ENCODE peak calls at places on chromosomes 13 and 19, in eight cellular contexts. C, Z, T, B, U, A, I and X are unnamed samples.

GRCh38 chr19:48698046-48698445 is 2.3 kb downstream of the FUT2 start:
- DNase-seq in C (no peak), U (peak; percentile 81), T (no peak), B (no peak), I (peak; percentile 44), Z (peak; percentile 42), A (peak; percentile 61), X (peak; percentile 53)

GRCh38 chr19:10122066-10122465 is 2.4 kb upstream of the EIF3G start:
- DNase-seq in Z (no peak), A (peak; percentile 63), T (no peak), U (peak; percentile 60), C (no peak), I (no peak), B (no peak), X (no peak)

GRCh38 chr13:112761701-112762689 is 72.2 kb downstream of the ATP11A start:
- DNase-seq in Z (no peak), I (no peak), T (no peak), A (no peak), B (no peak), C (no peak), U (no peak), X (no peak)

GRCh38 chr19:37635076-37636056 is 19.9 kb downstream of the ZFP30 start:
- DNase-seq in T (no peak), Z (no peak), A (no peak), B (no peak), U (no peak), C (no peak), I (no peak), X (no peak)

GRCh38 chr19:38506723-38507550 is 73.4 kb downstream of the RYR1 start:
- DNase-seq in A (peak; percentile 89), Z (peak; percentile 68), U (peak; percentile 25), B (peak; percentile 43), T (peak; percentile 69), C (peak; percentile 87), I (peak; percentile 99), X (peak; percentile 91)

GRCh38 chr13:43916828-43917227 is 37.1 kb downstream of the LACC1 start:
- DNase-seq in U (peak; percentile 27), B (no peak), I (no peak), A (no peak), Z (no peak), T (no peak), C (no peak), X (no peak)

GRCh38 chr13:102598061-102598460 is 1.3 kb downstream of the TPP2 start:
- DNase-seq in T (no peak), Z (no peak), U (peak; percentile 24), A (no peak), C (no peak), I (no peak), B (no peak), X (no peak)

GRCh38 chr19:58450836-58451357 is 525 bp upstream of the ZNF324B start:
- DNase-seq in U (peak; percentile 18), T (no peak), B (no peak), A (peak; percentile 51), C (no peak), Z (no peak), I (no peak), X (no peak)

GRCh38 chr13:26614721-26615120 is 57.2 kb downstream of the WASF3 start:
- DNase-seq in T (no peak), Z (no peak), U (no peak), A (no peak), C (no peak), I (no peak), B (no peak), X (no peak)

GRCh38 chr13:76792680-76793334 is 93.4 kb downstream of the KCTD12 start:
- DNase-seq in U (no peak), A (peak; percentile 43), C (no peak), I (no peak), B (peak; percentile 68), Z (no peak), T (no peak), X (no peak)

GRCh38 chr19:35268546-35269424 is at the start of gene USF2:
- DNase-seq in A (peak; percentile 58), I (peak; percentile 90), Z (peak; percentile 83), T (no peak), B (peak; percentile 79), U (peak; percentile 83), C (peak; percentile 75), X (peak; percentile 61)

GRCh38 chr19:28242317-28242927 is 970.5 kb downstream of the UQCRFS1 start:
- DNase-seq in Z (peak; percentile 12), T (no peak), U (peak; percentile 55), C (peak; percentile 23), I (peak; percentile 28), A (no peak), B (peak; percentile 7), X (no peak)

GRCh38 chr13:108322206-108322824 is 52.8 kb downstream of the TNFSF13B start:
- DNase-seq in T (peak; percentile 30), C (no peak), I (peak; percentile 42), Z (no peak), U (peak; percentile 64), A (peak; percentile 60), B (no peak), X (peak; percentile 57)

GRCh38 chr13:102236830-102237621 is 164.8 kb downstream of the FGF14 start:
- DNase-seq in U (no peak), A (no peak), C (no peak), I (no peak), Z (no peak), T (no peak), B (no peak), X (no peak)

GRCh38 chr19:41296323-41296935 is 13.5 kb upstream of the CCDC97 start:
- DNase-seq in Z (no peak), U (peak; percentile 37), T (no peak), B (no peak), A (peak; percentile 60), C (no peak), I (no peak), X (no peak)

GRCh38 chr19:18280247-18281081 is 958 bp downstream of the JUND start:
- DNase-seq in C (peak; percentile 79), I (peak; percentile 72), Z (peak; percentile 73), U (peak; percentile 86), A (peak; percentile 72), T (peak; percentile 92), B (peak; percentile 67), X (peak; percentile 71)

GRCh38 chr19:38877781-38878574 is at the start of gene RINL:
- DNase-seq in B (no peak), U (no peak), T (no peak), I (peak; percentile 51), C (peak; percentile 73), Z (peak; percentile 27), A (no peak), X (no peak)

GRCh38 chr13:35729926-35730627 is 253.6 kb upstream of the MAB21L1 start:
- DNase-seq in B (peak; percentile 84), I (no peak), T (peak; percentile 58), Z (no peak), C (no peak), A (no peak), U (no peak), X (no peak)

GRCh38 chr19:45251452-45252354 is 632 bp downstream of the MARK4 start:
- DNase-seq in B (no peak), C (peak; percentile 23), A (no peak), I (no peak), U (peak; percentile 49), T (peak; percentile 50), Z (no peak), X (no peak)

GRCh38 chr19:30336290-30336689 is 35.9 kb upstream of the ZNF536 start:
- DNase-seq in T (no peak), B (no peak), U (no peak), C (no peak), I (no peak), A (no peak), Z (no peak), X (no peak)